ENCODE peak calls at places on chromosomes 4 and X, in seven cellular contexts. G is NCI-H1092; Y is activated CD8-positive, alpha-beta memory T cell treated with anti-CD3 and anti-CD28 coated beads for 48 hours; L is thyroid gland; F is HEK293T; Z is H1; S is iPS DF 6.9. N is an unnamed sample.

GRCh38 chrX:109931677-109932076 is 71.2 kb upstream of the TMEM164 start:
- DNase-seq in G (no peak), Y (no peak), L (no peak), F (no peak), Z (no peak), S (no peak), N (no peak)

GRCh38 chr4:125849869-125850268 is 535.1 kb downstream of the FAT4 start:
- DNase-seq in G (no peak), Y (no peak), L (no peak), F (no peak), Z (no peak), S (no peak), N (no peak)

GRCh38 chr4:56804551-56804950 is 16.9 kb downstream of the SPINK2 start:
- DNase-seq in G (no peak), Y (no peak), L (no peak), F (no peak), Z (no peak), S (no peak), N (no peak)

GRCh38 chrX:115410731-115411435 is 121.4 kb downstream of the LUZP4 start:
- DNase-seq in G (no peak), Y (no peak), L (no peak), F (no peak), Z (no peak), S (no peak), N (no peak)

GRCh38 chr4:22238742-22239141 is 277.1 kb downstream of the ADGRA3 start:
- DNase-seq in G (no peak), Y (no peak), L (peak), F (peak), Z (no peak), S (peak), N (no peak)

GRCh38 chrX:110136136-110136535 is 133.2 kb downstream of the TMEM164 start:
- DNase-seq in G (no peak), Y (no peak), L (no peak), F (no peak), Z (no peak), S (no peak), N (no peak)

GRCh38 chr4:39658756-39659155 is 20.1 kb upstream of the SMIM14 start:
- DNase-seq in G (no peak), Y (no peak), L (no peak), F (no peak), Z (no peak), S (no peak), N (no peak)

GRCh38 chr4:72842323-72842722 is 227.2 kb downstream of the COX18 start:
- DNase-seq in G (no peak), Y (no peak), L (no peak), F (no peak), Z (no peak), S (no peak), N (no peak)

GRCh38 chr4:64360664-64361398 is 48.4 kb downstream of the TECRL start:
- DNase-seq in G (no peak), Y (no peak), L (no peak), F (no peak), Z (no peak), S (no peak), N (no peak)

GRCh38 chr4:4541661-4542570 is at the start of gene STX18:
- DNase-seq in G (peak), Y (peak), L (peak), F (peak), Z (peak), S (peak), N (peak)

GRCh38 chr4:180557348-180557747 is 1685.9 kb upstream of the TENM3 start:
- DNase-seq in G (no peak), Y (no peak), L (no peak), F (peak), Z (no peak), S (no peak), N (peak)

GRCh38 chr4:72055566-72055965 is 23.8 kb downstream of the NPFFR2 start:
- DNase-seq in G (no peak), Y (no peak), L (no peak), F (no peak), Z (no peak), S (no peak), N (no peak)

GRCh38 chrX:131979116-131979515 is 44.0 kb upstream of the STK26 start:
- DNase-seq in G (no peak), Y (no peak), L (no peak), F (no peak), Z (no peak), S (no peak), N (no peak)

GRCh38 chr4:119858176-119858575 is 208.5 kb downstream of the MAD2L1 start:
- DNase-seq in G (no peak), Y (no peak), L (no peak), F (no peak), Z (no peak), S (no peak), N (no peak)

GRCh38 chr4:1579834-1580686 is 104.1 kb downstream of the FAM53A start:
- DNase-seq in G (no peak), Y (peak), L (peak), F (peak), Z (peak), S (no peak), N (peak)

GRCh38 chr4:185033950-185034349 is 15.7 kb downstream of the HELT start:
- DNase-seq in G (no peak), Y (no peak), L (no peak), F (no peak), Z (no peak), S (no peak), N (no peak)

GRCh38 chrX:97705936-97706335 is 822.2 kb downstream of the RPA4 start:
- DNase-seq in G (no peak), Y (no peak), L (no peak), F (no peak), Z (no peak), S (no peak), N (no peak)

GRCh38 chr4:56995525-56995924 is 16.8 kb downstream of the POLR2B start:
- DNase-seq in G (peak), Y (no peak), L (no peak), F (no peak), Z (no peak), S (no peak), N (peak)

GRCh38 chr4:163494360-163495241 is at the start of gene TMA16:
- DNase-seq in G (peak), Y (peak), L (peak), F (peak), Z (peak), S (peak), N (peak)

GRCh38 chrX:150085881-150086280 is 147.6 kb upstream of the EOLA2 start:
- DNase-seq in G (no peak), Y (no peak), L (no peak), F (no peak), Z (no peak), S (no peak), N (no peak)

GRCh38 chr4:2598661-2599654 is 62.5 kb downstream of the FAM193A start:
- DNase-seq in G (no peak), Y (no peak), L (no peak), F (no peak), Z (no peak), S (no peak), N (no peak)

GRCh38 chr4:100907465-100908454 is 389.9 kb upstream of the EMCN start:
- DNase-seq in G (no peak), Y (no peak), L (no peak), F (peak), Z (no peak), S (no peak), N (no peak)